ENCODE peak calls at places on chromosomes 6 and 20, in ten cellular contexts. G, K, U, W, V, Z, O, P, E and T are unnamed samples. For H3K9me3, the result is how much of the 10 kb centered on the place peaks cover.

GRCh38 chr20:4763776-4764525 is 42.2 kb downstream of the PRND start:
- DNase-seq in P (no peak), V (no peak), Z (no peak), E (no peak), G (no peak), K (no peak), O (no peak), U (no peak), W (no peak), T (no peak)

GRCh38 chr6:5287205-5287965 is 26.1 kb downstream of the FARS2 start:
- DNase-seq in U (no peak), W (no peak), P (no peak), Z (no peak), E (no peak), O (no peak), V (no peak), G (peak), K (no peak), T (no peak)

GRCh38 chr6:35469711-35470662 is 1.8 kb downstream of the RPL10A start:
- DNase-seq in P (no peak), G (no peak), Z (no peak), E (peak), O (peak), V (no peak), W (no peak), U (no peak), K (no peak), T (no peak)

GRCh38 chr6:35343835-35344550 is 1.6 kb downstream of the PPARD start:
- DNase-seq in E (no peak), K (no peak), U (no peak), V (no peak), G (no peak), Z (no peak), W (no peak), O (no peak), P (no peak), T (no peak)

GRCh38 chr20:44580581-44581268 is 1.7 kb upstream of the PKIG start:
- DNase-seq in G (no peak), V (no peak), W (no peak), O (no peak), U (no peak), E (peak), K (no peak), P (peak), Z (no peak), T (no peak)

GRCh38 chr6:162343196-162343901 is 384.2 kb downstream of the PRKN start:
- DNase-seq in V (no peak), Z (no peak), W (no peak), P (no peak), E (no peak), K (no peak), O (no peak), U (no peak), G (no peak), T (no peak)

GRCh38 chr20:528923-529594 is 14.5 kb downstream of the CSNK2A1 start:
- DNase-seq in Z (no peak), E (peak), W (no peak), K (no peak), P (no peak), O (no peak), G (no peak), V (no peak), U (peak), T (no peak)

GRCh38 chr6:28137458-28138020 is 4.1 kb upstream of the ZKSCAN8 start:
- DNase-seq in W (peak), P (no peak), E (no peak), K (no peak), V (no peak), U (no peak), G (no peak), O (no peak), Z (no peak), T (no peak)

GRCh38 chr6:105560611-105561066 is 157.8 kb upstream of the PREP start:
- DNase-seq in E (no peak), O (no peak), P (no peak), U (no peak), Z (no peak), V (no peak), W (no peak), K (no peak), G (no peak), T (no peak)

GRCh38 chr6:85460951-85461805 is 11.3 kb downstream of the NT5E start:
- DNase-seq in E (peak), P (no peak), Z (no peak), W (peak), K (no peak), V (no peak), U (no peak), O (peak), G (no peak), T (no peak)

GRCh38 chr20:41200446-41201202 is 63.3 kb downstream of the PLCG1 start:
- DNase-seq in O (no peak), W (no peak), Z (no peak), E (no peak), U (no peak), K (no peak), V (no peak), P (no peak), G (no peak), T (no peak)

GRCh38 chr6:35054106-35054742 is 86.9 kb downstream of the TCP11 start:
- DNase-seq in O (no peak), E (no peak), V (no peak), W (no peak), P (no peak), G (no peak), K (no peak), U (no peak), Z (no peak), T (no peak)

GRCh38 chr6:161349886-161350285 is 76.0 kb upstream of the AGPAT4 start:
- DNase-seq in G (no peak), U (no peak), Z (no peak), O (no peak), E (no peak), P (no peak), W (no peak), V (no peak), K (no peak), T (no peak)

GRCh38 chr6:9250852-9251251 is 815.5 kb upstream of the SLC35B3 start:
- DNase-seq in W (no peak), K (peak), Z (no peak), V (peak), U (no peak), E (peak), O (no peak), G (no peak), P (no peak), T (no peak)

GRCh38 chr6:13011612-13012146 is 295.1 kb downstream of the PHACTR1 start:
- DNase-seq in G (no peak), Z (no peak), P (no peak), K (no peak), V (no peak), E (peak), O (no peak), U (no peak), W (no peak), T (no peak)

GRCh38 chr20:36301359-36302119 is 4.6 kb upstream of the DLGAP4 start:
- DNase-seq in U (no peak), K (no peak), E (no peak), O (no peak), Z (peak), G (no peak), V (no peak), W (no peak), P (no peak), T (no peak)

GRCh38 chr6:138833819-138834539 is 38.1 kb downstream of the ECT2L start:
- DNase-seq in P (no peak), U (no peak), K (no peak), Z (no peak), G (peak), V (no peak), O (peak), W (no peak), E (no peak), T (peak)

GRCh38 chr6:154252676-154253075 is 103.9 kb downstream of the IPCEF1 start:
- DNase-seq in P (no peak), K (no peak), V (no peak), G (no peak), O (no peak), E (no peak), U (no peak), W (no peak), Z (no peak), T (no peak)

GRCh38 chr6:27096834-27097511 is 150.5 kb upstream of the PRSS16 start:
- DNase-seq in G (no peak), W (peak), U (peak), P (peak), K (peak), V (no peak), Z (no peak), O (no peak), E (peak), T (no peak)

GRCh38 chr6:125739364-125739763 is 10.1 kb upstream of the HEY2 start:
- DNase-seq in Z (no peak), O (no peak), V (no peak), K (no peak), U (no peak), P (no peak), W (no peak), E (no peak), G (no peak), T (no peak)

GRCh38 chr6:78025501-78025900 is 372.7 kb downstream of the MEI4 start:
- DNase-seq in E (no peak), O (no peak), U (no peak), V (no peak), G (no peak), W (no peak), Z (no peak), P (no peak), K (no peak), T (no peak)

GRCh38 chr20:17571153-17571527 is 1.3 kb downstream of the DSTN start:
- DNase-seq in G (no peak), O (no peak), U (no peak), V (no peak), W (peak), Z (no peak), E (no peak), P (no peak), K (no peak), T (no peak)

GRCh38 chr6:159819932-159820640 is 20.0 kb downstream of the PNLDC1 start:
- DNase-seq in W (peak), K (peak), P (no peak), V (no peak), Z (no peak), U (no peak), E (no peak), O (no peak), G (no peak), T (no peak)

GRCh38 chr6:25889877-25890853 is 16.1 kb upstream of the SLC17A3 start:
- DNase-seq in V (peak), G (no peak), K (no peak), U (no peak), W (peak), O (no peak), E (peak), P (no peak), Z (no peak), T (no peak)

GRCh38 chr6:36622901-36623546 is 28.9 kb downstream of the SRSF3 start:
- DNase-seq in E (no peak), P (no peak), G (no peak), V (no peak), K (no peak), Z (no peak), W (no peak), U (no peak), O (no peak), T (no peak)

GRCh38 chr20:44388466-44389023 is 33.0 kb downstream of the HNF4A start:
- DNase-seq in V (peak), W (peak), P (peak), O (peak), U (peak), K (peak), Z (peak), E (peak), G (peak), T (peak)

GRCh38 chr6:14694308-14694707 is 551.6 kb upstream of the JARID2 start:
- DNase-seq in K (no peak), O (no peak), E (no peak), G (no peak), V (no peak), U (no peak), W (no peak), P (no peak), Z (no peak), T (no peak)

DNA sequence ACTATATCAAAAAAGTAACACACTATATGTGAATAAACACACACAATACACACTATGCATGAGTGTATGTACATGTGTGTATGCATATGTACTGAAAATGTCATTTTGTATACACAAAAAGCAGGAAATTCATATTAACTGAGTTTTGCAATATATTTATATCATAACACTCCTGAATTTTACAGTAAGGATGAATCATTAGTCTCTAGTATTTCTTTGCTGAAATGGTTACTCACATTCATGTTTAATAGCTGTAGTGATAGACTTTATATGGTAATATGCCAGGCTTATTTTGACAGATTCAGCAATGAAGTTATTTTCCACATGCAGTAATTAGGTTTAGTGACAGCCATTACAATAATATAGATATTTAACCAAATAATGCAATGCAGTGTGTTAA is 1216.2 kb upstream of the CITED2 start:
- DNase-seq in E (no peak), W (no peak), Z (no peak), P (no peak), K (no peak), U (no peak), O (no peak), G (no peak), V (no peak), T (no peak)
- H3K9me3 ChIP-seq in E (under half), W (under half), Z (under half), P (under half), K (under half), U (under half), O (under half), G (under half), V (under half), T (under half)

GRCh38 chr20:37328149-37328945 is 17.6 kb upstream of the SRC start:
- DNase-seq in K (no peak), Z (no peak), G (no peak), O (no peak), U (no peak), V (no peak), P (no peak), E (no peak), W (no peak), T (no peak)
- H3K27ac ChIP-seq in K (no peak), Z (peak), G (peak), O (peak), U (peak), V (peak), P (no peak), E (no peak), W (no peak), T (peak)

DNA sequence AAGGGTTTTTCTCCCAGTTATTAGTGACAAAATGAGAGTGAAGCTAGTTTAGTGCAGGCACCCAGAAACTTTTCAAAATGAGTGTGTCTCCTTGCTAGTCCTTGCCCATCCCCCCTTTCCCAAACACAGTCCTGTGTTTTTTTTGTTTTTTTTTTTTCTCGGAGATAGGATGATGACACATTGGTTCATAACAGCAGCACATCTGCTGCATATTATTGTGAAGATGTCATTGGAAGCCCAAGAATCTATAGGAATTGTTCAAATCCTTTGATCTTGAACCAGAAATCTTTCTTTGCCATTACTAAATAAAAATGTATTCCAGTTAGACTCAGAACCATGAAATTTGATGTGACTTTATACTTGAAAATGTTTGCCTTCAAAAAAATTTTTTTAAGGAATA is 162.4 kb downstream of the FRK start:
- DNase-seq in U (no peak), K (no peak), O (no peak), P (no peak), V (no peak), Z (no peak), G (no peak), W (no peak), E (no peak), T (no peak)
- H3K9me3 ChIP-seq in U (under half), K (under half), O (under half), P (under half), V (under half), Z (under half), G (under half), W (under half), E (under half), T (under half)

GRCh38 chr20:47790032-47790965 is 5.0 kb upstream of the SULF2 start:
- DNase-seq in P (no peak), W (no peak), V (no peak), K (no peak), Z (no peak), O (peak), U (no peak), E (peak), G (no peak), T (no peak)

GRCh38 chr20:47795214-47795667 is 10.0 kb upstream of the SULF2 start:
- DNase-seq in G (no peak), P (peak), W (no peak), E (peak), U (no peak), K (no peak), V (peak), O (no peak), Z (no peak), T (peak)

GRCh38 chr20:47791084-47791599 is 5.9 kb upstream of the SULF2 start:
- DNase-seq in W (no peak), U (no peak), G (no peak), O (no peak), V (no peak), K (no peak), P (no peak), Z (no peak), E (peak), T (no peak)

GRCh38 chr20:47789081-47789998 is 4.1 kb upstream of the SULF2 start:
- DNase-seq in O (no peak), W (no peak), P (no peak), G (no peak), E (peak), Z (no peak), K (no peak), U (no peak), V (no peak), T (no peak)

DNA sequence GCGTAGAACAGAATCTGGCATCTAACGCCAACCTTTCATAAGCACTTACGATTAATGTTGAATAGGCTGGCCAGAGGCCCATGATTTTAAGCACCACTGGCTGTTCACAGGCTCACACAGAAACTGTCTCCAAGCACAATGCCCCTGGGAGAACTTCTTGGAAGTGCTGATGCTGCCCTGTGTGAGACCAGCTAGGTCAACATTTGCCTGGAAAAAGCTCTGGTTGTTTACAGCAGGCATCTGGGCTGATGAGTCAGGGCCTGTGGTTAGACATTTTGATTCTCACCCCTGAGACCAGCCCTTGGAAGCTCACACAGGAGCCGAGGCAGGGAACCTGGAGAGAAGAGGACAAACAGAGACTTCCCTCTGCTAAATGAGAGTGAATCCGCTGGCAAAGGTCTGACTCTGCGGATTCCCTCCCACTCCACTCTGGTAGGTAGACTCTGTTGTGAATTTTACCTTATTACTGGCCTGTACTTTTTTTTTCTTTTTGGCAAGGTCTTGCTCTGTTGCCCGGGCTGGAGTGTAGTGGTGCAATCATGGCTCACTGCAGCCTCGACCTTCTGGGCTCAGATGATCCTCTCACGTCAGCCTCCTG is 6.8 kb upstream of the SULF2 start:
- DNase-seq in O (peak), U (no peak), P (peak), K (no peak), V (peak), W (no peak), Z (peak), E (peak), G (peak), T (peak)
- H3K27ac ChIP-seq in O (peak), U (peak), P (no peak), K (no peak), V (peak), W (no peak), Z (peak), E (peak), G (peak), T (peak)

GRCh38 chr6:6320901-6321300 is 439 bp upstream of the F13A1 start:
- DNase-seq in K (peak), G (no peak), U (no peak), V (no peak), P (no peak), E (no peak), Z (no peak), W (no peak), O (no peak), T (no peak)
- H3K9me3 ChIP-seq in K (under half), G (under half), U (under half), V (under half), P (under half), E (under half), Z (under half), W (under half), O (under half), T (under half)